ENCODE peak calls at places on chromosomes 11 and 22, in seven cellular contexts. C is esophagus squamous epithelium, F is uterus, Q is astrocyte of the spinal cord, M is choroid plexus epithelial cell, B is neuronal stem cell, T is colonic mucosa. N is an unnamed sample.

GRCh38 chr11:409600-410471 is 5.0 kb downstream of the SIGIRR start:
- DNase-seq in T (no peak), F (no peak), Q (no peak), M (no peak), B (no peak), C (no peak), N (no peak)

GRCh38 chr11:78313181-78313788 is 104.3 kb downstream of the GAB2 start:
- DNase-seq in M (peak; percentile 72), T (peak; percentile 65), F (peak; percentile 25), B (no peak), C (no peak), Q (peak; percentile 77), N (no peak)

GRCh38 chr11:65555693-65556231 is 2.4 kb downstream of the LTBP3 start:
- DNase-seq in F (no peak), B (no peak), C (no peak), M (peak; percentile 68), T (peak; percentile 46), Q (peak; percentile 90), N (no peak)

GRCh38 chr11:70948855-70949551 is 303.4 kb downstream of the SHANK2 start:
- DNase-seq in F (no peak), C (no peak), B (no peak), M (no peak), T (no peak), Q (no peak), N (no peak)

GRCh38 chr11:103543456-103543855 is 434.2 kb downstream of the DYNC2H1 start:
- DNase-seq in C (no peak), Q (no peak), F (no peak), T (no peak), B (no peak), M (no peak), N (no peak)

GRCh38 chr11:26618441-26618840 is 46.4 kb upstream of the MUC15 start:
- DNase-seq in M (peak; percentile 25), F (no peak), Q (no peak), C (no peak), B (no peak), T (no peak), N (no peak)

GRCh38 chr11:42972741-42973140 is 339.1 kb upstream of the API5 start:
- DNase-seq in Q (no peak), F (no peak), M (no peak), B (no peak), T (no peak), C (no peak), N (no peak)

GRCh38 chr22:47195676-47196492 is 433.4 kb downstream of the TBC1D22A start:
- DNase-seq in M (peak; percentile 4), T (peak; percentile 11), F (no peak), C (no peak), B (no peak), Q (no peak), N (peak; percentile 15)

GRCh38 chr22:46754826-46755225 is 7.6 kb upstream of the TBC1D22A start:
- DNase-seq in F (no peak), C (no peak), T (no peak), M (no peak), Q (no peak), B (no peak), N (no peak)

GRCh38 chr11:64037027-64037633 is 1.4 kb downstream of the FLRT1 start:
- DNase-seq in B (no peak), T (no peak), C (no peak), F (no peak), M (no peak), Q (no peak), N (no peak)

GRCh38 chr22:43399980-43400358 is 11.8 kb upstream of the MPPED1 start:
- DNase-seq in M (no peak), Q (no peak), T (no peak), B (no peak), C (no peak), F (no peak), N (no peak)

GRCh38 chr11:126534141-126534805 is 178.8 kb downstream of the ST3GAL4 start:
- DNase-seq in M (no peak), C (no peak), Q (no peak), F (no peak), T (no peak), B (no peak), N (no peak)

GRCh38 chr22:36383110-36383581 is 4.6 kb downstream of the MYH9 start:
- DNase-seq in M (peak; percentile 95), Q (peak; percentile 93), B (no peak), T (no peak), F (no peak), C (no peak), N (no peak)

GRCh38 chr11:6693342-6694228 is 10.4 kb upstream of the MRPL17 start:
- DNase-seq in F (peak; percentile 22), M (peak; percentile 95), T (peak; percentile 25), C (no peak), B (no peak), Q (peak; percentile 81), N (no peak)

GRCh38 chr11:33893711-33894401 is 2.0 kb upstream of the LMO2 start:
- DNase-seq in B (no peak), M (peak; percentile 8), T (no peak), Q (no peak), C (no peak), F (no peak), N (no peak)

GRCh38 chr11:102733232-102733875 is 8.6 kb upstream of the MMP8 start:
- DNase-seq in T (peak; percentile 82), C (no peak), M (peak; percentile 61), F (no peak), B (peak; percentile 59), Q (peak; percentile 39), N (peak; percentile 76)

GRCh38 chr11:22715971-22716370 is 49.6 kb downstream of the GAS2 start:
- DNase-seq in T (no peak), M (no peak), C (no peak), Q (no peak), F (no peak), B (no peak), N (no peak)
- H3K4me3 ChIP-seq in T (no peak overlapping the region), M (no peak overlapping the region), C (no peak overlapping the region), Q (no peak overlapping the region), F (no peak overlapping the region), B (no peak overlapping the region), N (no peak overlapping the region)

DNA sequence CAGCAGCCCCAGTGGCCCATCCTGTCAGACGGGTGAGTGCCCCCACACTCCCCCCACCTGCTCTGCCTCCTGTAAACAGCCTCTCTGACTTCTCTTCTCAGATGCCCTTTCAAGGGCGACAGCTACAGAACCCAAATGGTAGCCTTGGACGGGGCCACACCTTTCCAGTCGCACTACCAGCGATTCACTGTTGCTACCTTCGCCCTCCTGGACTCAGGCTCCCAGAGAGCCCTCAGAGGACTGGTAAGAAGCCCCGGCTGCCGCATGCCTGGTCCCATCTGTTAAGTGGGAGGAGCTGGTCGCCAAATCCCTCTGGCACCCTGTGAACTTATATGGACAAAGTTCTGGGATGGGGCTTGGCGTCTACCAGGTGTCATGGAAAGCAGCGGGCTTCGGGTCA is 6.2 kb downstream of the ZP1 start:
- DNase-seq in B (no peak), Q (no peak), M (no peak), F (no peak), C (no peak), T (no peak), N (no peak)
- H3K4me3 ChIP-seq in B (no peak overlapping the region), Q (no peak overlapping the region), M (no peak overlapping the region), F (no peak overlapping the region), C (no peak overlapping the region), T (no peak overlapping the region), N (no peak overlapping the region)

DNA sequence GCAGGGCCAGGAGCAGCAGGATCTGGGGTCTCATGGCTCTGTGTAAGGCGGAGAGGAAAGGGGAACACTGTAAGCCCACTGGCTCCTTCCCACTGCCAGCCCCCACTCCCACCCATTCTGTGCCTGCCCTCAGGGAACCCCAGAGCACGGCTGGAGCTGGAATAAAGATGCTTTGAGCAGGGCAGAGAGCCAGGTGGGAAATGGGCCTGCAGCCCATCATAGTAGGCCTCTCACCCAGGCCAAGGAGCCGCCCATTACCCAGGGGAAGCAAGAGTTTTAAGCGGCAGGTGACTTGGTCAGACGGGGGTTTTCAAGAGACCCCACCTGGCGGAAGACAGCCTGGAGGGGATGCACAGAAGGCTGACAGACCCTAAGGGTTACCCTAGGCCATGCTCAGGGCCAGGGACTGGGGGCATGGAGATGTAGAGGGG is 4.6 kb downstream of the LRRC32 start:
- DNase-seq in F (peak; percentile 19), Q (no peak), T (no peak), M (no peak), C (no peak), B (no peak), N (no peak)
- H3K4me3 ChIP-seq in F (no peak overlapping the region), Q (no peak overlapping the region), T (no peak overlapping the region), M (no peak overlapping the region), C (no peak overlapping the region), B (no peak overlapping the region), N (no peak overlapping the region)

DNA sequence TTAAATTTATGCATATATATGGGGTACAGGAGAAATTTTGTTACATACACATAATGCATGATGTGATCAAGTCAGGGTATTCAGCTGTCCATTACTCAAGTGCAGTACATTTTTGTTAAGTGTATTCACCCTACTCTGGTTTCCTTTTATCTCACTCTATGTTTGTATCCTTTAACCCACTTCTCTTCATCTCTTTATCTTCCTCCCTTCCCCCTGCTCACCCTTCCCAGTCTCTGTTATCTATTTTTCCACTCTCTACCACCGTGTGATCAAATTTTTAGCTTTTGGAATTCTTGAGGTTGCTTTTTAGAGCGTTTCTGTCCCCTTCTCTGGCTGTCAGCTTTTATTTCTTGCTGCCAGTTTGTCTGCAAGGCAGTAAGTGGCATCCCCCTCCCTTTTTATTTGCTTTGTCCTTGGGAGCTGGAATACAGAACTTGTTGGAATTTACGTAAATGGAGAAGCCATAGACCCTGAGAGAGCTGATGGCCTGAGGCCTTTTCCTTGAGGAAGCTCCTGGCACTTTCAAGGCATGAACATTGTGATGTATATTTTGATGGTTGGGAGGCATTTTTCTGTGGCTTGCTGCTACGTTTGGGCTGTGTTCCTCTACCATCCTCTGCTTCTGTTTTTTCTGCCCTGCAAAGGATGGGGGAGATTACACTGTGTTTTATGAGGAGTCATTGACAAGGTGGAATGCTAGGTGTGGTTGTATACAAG is 148.6 kb downstream of the LDLRAD3 start:
- DNase-seq in Q (no peak), C (no peak), T (no peak), M (no peak), F (no peak), B (no peak), N (no peak)
- H3K4me3 ChIP-seq in Q (no peak overlapping the region), C (no peak overlapping the region), T (no peak overlapping the region), M (no peak overlapping the region), F (no peak overlapping the region), B (no peak overlapping the region), N (no peak overlapping the region)